ENCODE peak calls at places on chromosome 7, in eight cellular contexts. R, T, D, Q, V, S, J and Z are unnamed samples. For H3K27me3 and H3K36me3, the result is how much of the 10 kb centered on the place peaks cover.

GRCh38 chr7:131329176-131329570 is 1.5 kb downstream of the MKLN1 start:
- DNase-seq in R (no peak), T (peak), D (no peak), Q (no peak), V (no peak), S (no peak), J (no peak), Z (no peak)

GRCh38 chr7:25369794-25370193 is 141.5 kb upstream of the NPVF start:
- DNase-seq in R (no peak), T (no peak), D (peak), Q (peak), V (peak), S (no peak), J (no peak), Z (no peak)

GRCh38 chr7:156499247-156499881 is 141.2 kb upstream of the RNF32 start:
- DNase-seq in R (no peak), T (no peak), D (no peak), Q (no peak), V (no peak), S (no peak), J (no peak), Z (no peak)

GRCh38 chr7:15461576-15461975 is 100.2 kb downstream of the AGMO start:
- DNase-seq in R (no peak), T (peak), D (no peak), Q (no peak), V (no peak), S (peak), J (peak), Z (no peak)

GRCh38 chr7:91263359-91264082 is 712 bp upstream of the FZD1 start:
- DNase-seq in R (peak), T (no peak), D (peak), Q (peak), V (peak), S (no peak), J (peak), Z (peak)

GRCh38 chr7:91671245-91671644 is 209.3 kb downstream of the MTERF1 start:
- DNase-seq in R (no peak), T (no peak), D (no peak), Q (no peak), V (no peak), S (no peak), J (no peak), Z (no peak)

GRCh38 chr7:129774359-129774758 is 162.8 kb downstream of the NRF1 start:
- DNase-seq in R (peak), T (no peak), D (no peak), Q (no peak), V (no peak), S (no peak), J (no peak), Z (peak)

GRCh38 chr7:144738708-144739314 is 97.0 kb downstream of the TPK1 start:
- DNase-seq in R (peak), T (peak), D (no peak), Q (peak), V (no peak), S (no peak), J (peak), Z (no peak)

GRCh38 chr7:111232249-111233084 is 141.5 kb downstream of the LRRN3 start:
- DNase-seq in R (no peak), T (peak), D (no peak), Q (no peak), V (no peak), S (peak), J (peak), Z (no peak)

GRCh38 chr7:36208997-36209813 is 56.2 kb downstream of the EEPD1 start:
- DNase-seq in R (no peak), T (peak), D (no peak), Q (no peak), V (no peak), S (no peak), J (no peak), Z (no peak)

GRCh38 chr7:27190284-27190748 is 5.3 kb upstream of the HOXA11 start:
- DNase-seq in R (no peak), T (no peak), D (peak), Q (no peak), V (no peak), S (no peak), J (no peak), Z (no peak)

GRCh38 chr7:123635551-123636359 is 19.9 kb upstream of the LMOD2 start:
- DNase-seq in R (peak), T (peak), D (no peak), Q (no peak), V (no peak), S (no peak), J (peak), Z (peak)

GRCh38 chr7:132103718-132104117 is 472.6 kb downstream of the PLXNA4 start:
- DNase-seq in R (no peak), T (no peak), D (no peak), Q (no peak), V (no peak), S (no peak), J (no peak), Z (no peak)

GRCh38 chr7:106757846-106758245 is 96.9 kb upstream of the CCDC71L start:
- DNase-seq in R (no peak), T (peak), D (no peak), Q (peak), V (peak), S (no peak), J (peak), Z (no peak)

GRCh38 chr7:41628926-41629325 is 74.0 kb downstream of the INHBA start:
- DNase-seq in R (peak), T (peak), D (no peak), Q (no peak), V (no peak), S (no peak), J (peak), Z (no peak)

GRCh38 chr7:54841772-54842707 is 83.0 kb upstream of the SEC61G start:
- DNase-seq in R (peak), T (peak), D (no peak), Q (peak), V (peak), S (peak), J (peak), Z (peak)

GRCh38 chr7:34928052-34928451 is 109.2 kb downstream of the DPY19L1 start:
- DNase-seq in R (peak), T (peak), D (peak), Q (peak), V (no peak), S (no peak), J (no peak), Z (peak)

GRCh38 chr7:66281678-66282593 is 76.8 kb downstream of the TPST1 start:
- DNase-seq in R (no peak), T (peak), D (no peak), Q (peak), V (no peak), S (peak), J (peak), Z (no peak)

GRCh38 chr7:11911900-11912299 is 79.9 kb upstream of the THSD7A start:
- DNase-seq in R (peak), T (no peak), D (no peak), Q (no peak), V (no peak), S (no peak), J (no peak), Z (peak)

GRCh38 chr7:70238171-70238575 is 639.9 kb downstream of the AUTS2 start:
- DNase-seq in R (no peak), T (no peak), D (no peak), Q (no peak), V (no peak), S (no peak), J (no peak), Z (no peak)

GRCh38 chr7:7595451-7595850 is 28.8 kb downstream of the MIOS start:
- DNase-seq in R (no peak), T (peak), D (no peak), Q (no peak), V (no peak), S (no peak), J (peak), Z (no peak)

GRCh38 chr7:50534690-50535290 is 30.4 kb downstream of the DDC start:
- DNase-seq in R (peak), T (peak), D (no peak), Q (peak), V (no peak), S (peak), J (peak), Z (peak)

GRCh38 chr7:94375713-94376112 is 19.0 kb upstream of the COL1A2 start:
- DNase-seq in R (peak), T (peak), D (no peak), Q (peak), V (no peak), S (peak), J (peak), Z (no peak)
- H3K4me3 ChIP-seq in R (peak), T (no peak), D (no peak), Q (no peak), V (peak), S (peak), J (peak), Z (no peak)

DNA sequence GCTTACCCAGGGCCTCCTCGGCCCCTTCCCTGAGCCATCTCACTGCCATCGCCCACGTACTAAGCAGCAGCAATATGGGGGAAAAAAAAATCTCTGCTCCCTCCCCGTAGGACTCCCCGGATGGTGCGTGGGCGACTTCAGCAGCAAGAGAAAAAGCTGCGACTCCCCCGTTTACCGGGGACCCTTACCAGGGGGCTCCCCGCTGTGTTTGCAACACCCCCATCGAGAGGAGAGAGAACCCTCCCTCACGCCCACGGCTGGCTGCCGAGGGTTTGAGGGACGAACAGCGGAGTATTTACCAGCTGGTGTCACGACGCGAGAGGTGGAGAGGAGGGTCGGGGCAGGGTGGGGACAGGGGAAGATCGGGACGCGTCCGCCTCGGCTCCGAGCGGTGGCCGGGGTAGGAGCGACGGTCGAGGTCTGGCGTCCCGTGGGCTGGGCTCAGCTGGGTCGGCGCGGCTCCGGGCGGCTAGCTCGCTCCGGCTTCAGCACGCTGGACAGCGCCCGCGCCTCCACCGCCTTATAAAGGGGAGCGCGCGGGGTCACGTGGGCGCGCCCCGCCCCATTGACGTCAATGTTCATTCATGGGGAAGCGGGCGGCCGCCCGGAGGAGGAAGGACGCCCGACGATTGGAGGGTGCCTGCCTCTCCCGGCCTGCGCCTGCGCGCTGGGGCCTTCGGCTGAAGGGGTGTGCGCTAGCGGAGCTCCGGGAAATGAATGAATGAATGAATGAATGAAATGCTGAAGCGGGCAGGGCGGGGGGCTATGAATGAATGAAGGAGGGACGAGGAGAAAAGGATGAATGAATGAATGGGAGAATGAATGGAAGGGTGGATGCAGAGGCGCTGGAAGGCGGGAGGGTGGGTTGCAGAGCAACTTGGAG is at the start of gene VGF:
- DNase-seq in R (peak), T (peak), D (peak), Q (peak), V (peak), S (peak), J (peak), Z (peak)
- H3K27me3 ChIP-seq in R (half or more), T (under half), D (under half), Q (under half), V (half or more), S (under half), J (under half), Z (half or more)

GRCh38 chr7:32947420-32947983 is 9.7 kb upstream of the FKBP9 start:
- DNase-seq in R (no peak), T (no peak), D (no peak), Q (no peak), V (no peak), S (no peak), J (no peak), Z (no peak)

GRCh38 chr7:32942783-32943653 is 14.2 kb upstream of the FKBP9 start:
- DNase-seq in R (peak), T (peak), D (peak), Q (peak), V (peak), S (peak), J (peak), Z (peak)

GRCh38 chr7:32952876-32953275 is 4.4 kb upstream of the FKBP9 start:
- DNase-seq in R (no peak), T (no peak), D (no peak), Q (no peak), V (no peak), S (no peak), J (no peak), Z (no peak)

GRCh38 chr7:32943654-32944030 is 13.6 kb upstream of the FKBP9 start:
- DNase-seq in R (no peak), T (no peak), D (no peak), Q (no peak), V (no peak), S (no peak), J (no peak), Z (no peak)

GRCh38 chr7:32948202-32948601 is 9.0 kb upstream of the FKBP9 start:
- DNase-seq in R (peak), T (no peak), D (no peak), Q (no peak), V (no peak), S (no peak), J (no peak), Z (no peak)
- H3K36me3 ChIP-seq in R (under half), T (under half), D (under half), Q (under half), V (under half), S (under half), J (under half), Z (under half)

DNA sequence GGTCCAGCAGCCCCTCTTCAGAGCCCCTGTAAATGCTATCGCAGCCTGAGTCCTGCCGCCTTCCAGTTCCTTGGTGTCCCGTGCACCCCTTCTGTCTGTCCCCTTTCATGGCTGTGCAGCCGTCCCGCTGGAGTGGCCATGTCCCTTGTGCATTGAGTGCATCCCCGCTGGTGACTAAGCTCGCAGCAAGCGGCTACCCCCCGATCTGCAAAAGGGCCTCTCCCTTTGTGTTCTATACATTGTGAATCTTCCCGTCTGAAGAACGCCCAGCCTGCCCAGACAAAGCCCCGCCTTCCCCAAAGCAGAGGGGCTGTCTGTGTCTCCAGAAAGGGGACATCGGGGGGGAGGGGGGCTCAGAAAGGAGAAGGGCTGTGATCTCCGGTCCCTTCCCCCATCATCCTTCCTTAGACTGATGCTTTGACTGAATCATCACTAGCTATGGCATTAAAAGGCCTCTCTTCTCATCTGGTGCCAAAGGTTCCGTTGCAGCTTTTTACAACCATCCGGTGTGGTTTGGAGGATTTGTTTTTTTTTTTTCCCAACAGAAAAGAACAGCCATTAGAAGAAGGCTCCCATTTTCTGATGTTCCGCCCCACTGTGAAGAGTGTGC is 11.9 kb downstream of the NPTX2 start:
- DNase-seq in R (no peak), T (no peak), D (no peak), Q (no peak), V (no peak), S (no peak), J (no peak), Z (peak)
- H3K4me3 ChIP-seq in R (no peak), T (no peak), D (no peak), Q (no peak), V (no peak), S (no peak), J (no peak), Z (no peak)